ENCODE peak calls at places on chromosomes 7 and 10, in nine cellular contexts. B, T, R, I, D, O, F, S and Y are unnamed samples.

GRCh38 chr7:144057954-144058353 is 9.2 kb downstream of the OR2A5 start:
- DNase-seq in S (no peak), B (no peak), R (no peak), I (no peak), O (no peak), D (no peak), T (peak; percentile 50), F (no peak), Y (no peak)

GRCh38 chr7:6650086-6650485 is 13.0 kb downstream of the ZNF316 start:
- DNase-seq in R (no peak), O (no peak), T (no peak), F (no peak), S (no peak), D (no peak), I (no peak), B (no peak), Y (no peak)

GRCh38 chr7:124457841-124458240 is 307.8 kb downstream of the GPR37 start:
- DNase-seq in I (no peak), T (no peak), D (no peak), R (no peak), F (no peak), O (no peak), B (no peak), S (no peak), Y (no peak)

GRCh38 chr10:70300908-70301597 is 17.2 kb upstream of the NPFFR1 start:
- DNase-seq in O (no peak), I (no peak), B (no peak), D (no peak), F (no peak), R (no peak), T (no peak), S (no peak), Y (no peak)

GRCh38 chr7:44382459-44383300 is 57.3 kb upstream of the CAMK2B start:
- DNase-seq in T (no peak), B (peak; percentile 43), D (no peak), R (no peak), I (no peak), S (peak; percentile 52), F (peak; percentile 51), O (no peak), Y (peak; percentile 57)

GRCh38 chr10:124222298-124223000 is 129.1 kb upstream of the CHST15 start:
- DNase-seq in B (no peak), F (no peak), T (no peak), O (no peak), S (no peak), I (no peak), R (no peak), D (no peak), Y (no peak)

GRCh38 chr7:140003913-140004382 is 58.8 kb downstream of the PARP12 start:
- DNase-seq in R (peak; percentile 47), O (peak; percentile 76), F (no peak), I (peak; percentile 73), B (no peak), D (no peak), T (peak; percentile 81), S (no peak), Y (no peak)

GRCh38 chr7:79741684-79742083 is 288.2 kb upstream of the MAGI2 start:
- DNase-seq in F (no peak), T (peak; percentile 10), S (no peak), O (no peak), D (no peak), R (no peak), B (no peak), I (no peak), Y (no peak)

GRCh38 chr7:93115796-93116195 is 2.0 kb downstream of the SAMD9 start:
- DNase-seq in B (no peak), D (no peak), T (peak; percentile 9), O (no peak), S (no peak), F (no peak), I (no peak), R (peak; percentile 32), Y (no peak)

GRCh38 chr7:142859829-142860228 is 5.0 kb downstream of the EPHB6 start:
- DNase-seq in R (no peak), S (no peak), B (no peak), I (no peak), F (no peak), T (peak; percentile 83), D (no peak), O (no peak), Y (no peak)

GRCh38 chr7:22193361-22194016 is 163.5 kb downstream of the RAPGEF5 start:
- DNase-seq in O (no peak), D (no peak), T (peak; percentile 62), B (peak; percentile 85), R (no peak), F (peak; percentile 58), S (no peak), I (no peak), Y (peak; percentile 58)